ENCODE peak calls at places on chromosomes 11 and 22, in seven cellular contexts. V is GM13976, P is astrocyte of the spinal cord, W is PC-3, D is stomach, R is WTC11, S is B cell. O is an unnamed sample.

GRCh38 chr22:44354288-44354687 is 41.5 kb upstream of the SHISAL1 start:
- DNase-seq in V (no peak), P (no peak), W (no peak), D (no peak), R (no peak), S (no peak), O (no peak)

GRCh38 chr11:67371549-67372231 is 1.7 kb downstream of the CLCF1 start:
- DNase-seq in V (peak; percentile 70), P (peak; percentile 42), W (peak; percentile 62), D (peak; percentile 46), R (peak; percentile 48), S (peak; percentile 82), O (no peak)

GRCh38 chr11:78251083-78251699 is 62.5 kb downstream of the USP35 start:
- DNase-seq in V (no peak), P (peak; percentile 22), W (peak; percentile 14), D (no peak), R (no peak), S (no peak), O (no peak)

GRCh38 chr22:29481265-29482000 is 1.4 kb downstream of the NEFH start:
- DNase-seq in V (no peak), P (no peak), W (no peak), D (no peak), R (peak; percentile 82), S (no peak), O (no peak)

GRCh38 chr11:118939948-118940598 is 14.3 kb upstream of the BCL9L start:
- DNase-seq in V (peak; percentile 75), P (no peak), W (no peak), D (no peak), R (peak; percentile 50), S (no peak), O (no peak)

GRCh38 chr11:70265341-70265740 is 5.1 kb upstream of the PPFIA1 start:
- DNase-seq in V (peak; percentile 54), P (no peak), W (no peak), D (no peak), R (no peak), S (no peak), O (no peak)

GRCh38 chr11:121961228-121961860 is 154.7 kb downstream of the BLID start:
- DNase-seq in V (no peak), P (no peak), W (no peak), D (no peak), R (no peak), S (no peak), O (no peak)

GRCh38 chr11:32002311-32002710 is 88.6 kb upstream of the RCN1 start:
- DNase-seq in V (no peak), P (no peak), W (no peak), D (no peak), R (no peak), S (no peak), O (no peak)

GRCh38 chr11:92911478-92911877 is 58.0 kb upstream of the MTNR1B start:
- DNase-seq in V (no peak), P (no peak), W (no peak), D (no peak), R (no peak), S (no peak), O (no peak)

GRCh38 chr11:95593101-95593500 is 196.5 kb downstream of the FAM76B start:
- DNase-seq in V (no peak), P (peak; percentile 46), W (no peak), D (no peak), R (no peak), S (no peak), O (no peak)

GRCh38 chr11:125773516-125773915 is 5.1 kb downstream of the PATE2 start:
- DNase-seq in V (no peak), P (no peak), W (no peak), D (no peak), R (no peak), S (no peak), O (no peak)

GRCh38 chr11:90134420-90135003 is at the start of gene NAALAD2:
- DNase-seq in V (peak; percentile 6), P (peak; percentile 47), W (no peak), D (no peak), R (peak; percentile 74), S (no peak), O (peak; percentile 37)

GRCh38 chr22:40855104-40855959 is 1.1 kb downstream of the ST13 start:
- DNase-seq in V (no peak), P (no peak), W (no peak), D (no peak), R (no peak), S (no peak), O (no peak)

GRCh38 chr11:121467965-121468364 is 15.2 kb upstream of the SORL1-AS1 start:
- DNase-seq in V (peak; percentile 79), P (no peak), W (no peak), D (no peak), R (no peak), S (peak; percentile 47), O (no peak)

GRCh38 chr22:47163876-47164513 is 401.5 kb downstream of the TBC1D22A start:
- DNase-seq in V (no peak), P (no peak), W (no peak), D (no peak), R (no peak), S (no peak), O (no peak)

DNA sequence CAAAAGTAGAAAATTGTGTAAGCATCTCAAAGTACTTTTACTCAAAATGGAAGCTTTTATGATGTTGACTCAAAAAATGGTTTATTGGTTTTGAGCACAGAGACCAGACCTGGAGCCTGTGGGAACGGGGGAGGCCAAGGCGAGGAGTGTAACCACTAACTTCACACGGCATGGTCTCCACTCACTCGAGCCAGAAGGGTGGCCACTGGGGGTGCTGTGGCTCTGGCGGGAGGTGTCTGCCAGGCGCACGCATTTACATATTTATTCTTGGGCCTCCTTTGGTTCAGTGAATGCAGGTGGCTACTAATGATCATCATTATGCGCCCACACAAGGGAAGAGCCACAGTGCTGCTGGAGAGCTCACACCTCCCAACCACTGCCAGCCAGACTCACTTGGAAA is 64.6 kb downstream of the FLRT1 start:
- DNase-seq in V (peak; percentile 82), P (no peak), W (no peak), D (no peak), R (peak; percentile 62), S (no peak), O (no peak)
- TF ChIP-seq CTCF in V (peak; percentile 41), P (no peak), W (peak; percentile 16), D (no peak), R (no peak), S (no peak), O (peak; percentile 36)

GRCh38 chr22:24105018-24105360 is 76.3 kb upstream of the SUSD2 start:
- DNase-seq in V (no peak), P (no peak), W (no peak), D (no peak), R (no peak), S (no peak), O (no peak)

GRCh38 chr22:24107668-24108067 is 73.6 kb upstream of the SUSD2 start:
- DNase-seq in V (no peak), P (peak; percentile 87), W (peak; percentile 37), D (peak; percentile 61), R (no peak), S (no peak), O (no peak)

GRCh38 chr22:24105661-24106060 is 75.6 kb upstream of the SUSD2 start:
- DNase-seq in V (no peak), P (no peak), W (no peak), D (no peak), R (no peak), S (no peak), O (no peak)

GRCh38 chr22:24108073-24108472 is 73.2 kb upstream of the SUSD2 start:
- DNase-seq in V (no peak), P (no peak), W (no peak), D (no peak), R (peak; percentile 37), S (no peak), O (no peak)

GRCh38 chr22:24106385-24107381 is 74.6 kb upstream of the SUSD2 start:
- DNase-seq in V (peak; percentile 45), P (no peak), W (no peak), D (no peak), R (peak; percentile 28), S (peak; percentile 58), O (no peak)
- TF ChIP-seq CTCF in V (no peak), P (peak; percentile 25), W (peak; percentile 20), D (no peak), R (no peak), S (peak; percentile 63), O (no peak)

DNA sequence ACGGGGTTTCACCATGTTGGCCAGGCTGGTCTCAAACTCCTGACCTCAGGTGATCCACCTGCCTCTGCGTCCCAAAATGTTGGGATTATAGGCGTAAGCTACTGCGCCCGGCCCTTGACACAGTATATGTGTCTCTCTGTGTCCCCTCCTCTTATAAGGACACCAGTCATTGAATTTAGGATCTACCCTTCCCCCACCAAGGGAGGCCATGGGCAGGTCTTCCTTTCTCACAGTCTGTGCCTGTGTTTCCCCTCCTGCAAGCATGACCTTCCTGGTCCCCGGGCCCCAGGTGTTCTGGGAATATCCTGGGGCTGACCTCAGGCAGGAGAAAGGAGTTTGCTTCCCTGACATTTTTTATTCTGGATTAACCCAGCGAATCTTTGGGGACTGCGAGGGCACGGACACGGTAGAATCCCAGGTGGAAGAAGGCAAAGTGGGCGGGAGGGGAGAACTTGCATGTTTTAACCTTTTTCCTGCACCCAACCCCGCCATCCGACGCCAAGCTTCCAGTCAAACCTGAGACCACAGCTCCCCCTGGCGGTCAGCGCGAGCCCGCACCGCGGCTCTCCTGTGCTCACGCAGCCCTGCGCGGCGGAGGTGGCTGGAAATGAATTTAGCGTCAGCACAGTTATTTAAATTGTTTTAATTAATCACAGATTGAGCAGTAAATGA is 42.1 kb upstream of the ISX start:
- DNase-seq in V (peak; percentile 85), P (peak; percentile 6), W (peak; percentile 44), D (peak; percentile 71), R (peak; percentile 95), S (peak; percentile 67), O (peak; percentile 81)
- TF ChIP-seq CTCF in V (peak; percentile 87), P (peak; percentile 78), W (peak; percentile 86), D (no peak), R (peak; percentile 98), S (peak; percentile 87), O (peak; percentile 99)

DNA sequence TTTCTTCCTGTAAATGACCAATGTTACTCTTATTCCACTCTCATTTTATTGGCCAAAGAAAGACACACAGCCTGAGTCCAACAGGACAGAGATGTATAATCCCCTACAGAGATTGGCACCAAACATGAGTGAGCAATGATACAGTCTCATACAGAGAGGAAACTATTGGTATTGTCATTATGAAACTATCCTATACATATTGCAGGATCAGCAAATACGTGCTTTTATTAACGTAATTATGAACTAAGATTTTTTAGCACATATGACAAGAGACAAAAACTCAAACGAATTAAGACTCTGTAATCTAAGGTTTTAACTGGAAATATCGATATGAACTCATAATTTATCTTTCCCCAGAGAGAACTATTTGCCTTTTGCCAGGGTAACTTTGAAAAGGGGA is 99.3 kb upstream of the LDLRAD3 start:
- DNase-seq in V (no peak), P (no peak), W (no peak), D (no peak), R (no peak), S (no peak), O (no peak)
- TF ChIP-seq CTCF in V (no peak), P (no peak), W (no peak), D (no peak), R (no peak), S (no peak), O (no peak)

GRCh38 chr11:26522912-26523610 is 49.0 kb downstream of the MUC15 start:
- DNase-seq in V (no peak), P (peak; percentile 35), W (peak; percentile 45), D (no peak), R (peak; percentile 31), S (no peak), O (no peak)
- TF ChIP-seq CTCF in V (no peak), P (peak; percentile 46), W (peak; percentile 48), D (no peak), R (no peak), S (no peak), O (peak; percentile 40)